ENCODE peak calls at places on chromosomes 16 and 17, in five cellular contexts. F, B, L, K and X are unnamed samples.

GRCh38 chr17:81973432-81973831 is 4.0 kb upstream of the ASPSCR1 start:
- DNase-seq in F (no peak), B (no peak), L (no peak), K (no peak), X (no peak)

GRCh38 chr17:31692632-31693031 is 166.4 kb downstream of the COPRS start:
- DNase-seq in F (no peak), B (no peak), L (no peak), K (no peak), X (no peak)

GRCh38 chr17:75512946-75513666 is 2.2 kb downstream of the CASKIN2 start:
- DNase-seq in F (no peak), B (no peak), L (no peak), K (no peak), X (no peak)

GRCh38 chr17:15444805-15445204 is 22.6 kb downstream of the CDRT4 start:
- DNase-seq in F (no peak), B (no peak), L (no peak), K (no peak), X (no peak)

GRCh38 chr17:47803201-47803600 is 18.4 kb downstream of the OSBPL7 start:
- DNase-seq in F (no peak), B (no peak), L (no peak), K (peak), X (no peak)

GRCh38 chr16:85304337-85304736 is 192.1 kb upstream of the CIBAR2 start:
- DNase-seq in F (no peak), B (no peak), L (no peak), K (no peak), X (no peak)

GRCh38 chr17:8696951-8697745 is 47.5 kb downstream of the CCDC42 start:
- DNase-seq in F (peak), B (peak), L (no peak), K (peak), X (no peak)

GRCh38 chr17:65918921-65919546 is 272.9 kb downstream of the CEP112 start:
- DNase-seq in F (no peak), B (no peak), L (peak), K (no peak), X (no peak)

GRCh38 chr17:31495049-31495885 is 103.8 kb downstream of the RAB11FIP4 start:
- DNase-seq in F (no peak), B (no peak), L (no peak), K (no peak), X (no peak)

GRCh38 chr17:57989011-57989345 is 924 bp upstream of the VEZF1 start:
- DNase-seq in F (no peak), B (no peak), L (peak), K (peak), X (no peak)

GRCh38 chr16:77946834-77947233 is 75.5 kb upstream of the CLEC3A start:
- DNase-seq in F (no peak), B (no peak), L (no peak), K (peak), X (no peak)

GRCh38 chr17:20174588-20175265 is 165.6 kb downstream of the SPECC1 start:
- DNase-seq in F (no peak), B (no peak), L (no peak), K (no peak), X (no peak)

GRCh38 chr17:75630071-75630917 is 2.9 kb upstream of the SMIM5 start:
- DNase-seq in F (no peak), B (no peak), L (no peak), K (no peak), X (no peak)

GRCh38 chr17:1731194-1731506 is 6.6 kb downstream of the WDR81 start:
- DNase-seq in F (no peak), B (no peak), L (no peak), K (no peak), X (no peak)

GRCh38 chr16:74698220-74698619 is 2.4 kb downstream of the MLKL start:
- DNase-seq in F (no peak), B (no peak), L (no peak), K (no peak), X (no peak)

GRCh38 chr16:68351991-68352431 is 41.2 kb downstream of the PRMT7 start:
- DNase-seq in F (no peak), B (no peak), L (no peak), K (peak), X (no peak)

GRCh38 chr17:9862191-9862590 is 36.5 kb downstream of the GLP2R start:
- DNase-seq in F (no peak), B (no peak), L (no peak), K (no peak), X (no peak)

GRCh38 chr17:3015890-3016289 is 47.5 kb downstream of the OR1D5 start:
- DNase-seq in F (no peak), B (no peak), L (no peak), K (no peak), X (no peak)

GRCh38 chr17:39018267-39019134 is 51.3 kb upstream of the FBXO47 start:
- DNase-seq in F (no peak), B (no peak), L (no peak), K (no peak), X (no peak)

DNA sequence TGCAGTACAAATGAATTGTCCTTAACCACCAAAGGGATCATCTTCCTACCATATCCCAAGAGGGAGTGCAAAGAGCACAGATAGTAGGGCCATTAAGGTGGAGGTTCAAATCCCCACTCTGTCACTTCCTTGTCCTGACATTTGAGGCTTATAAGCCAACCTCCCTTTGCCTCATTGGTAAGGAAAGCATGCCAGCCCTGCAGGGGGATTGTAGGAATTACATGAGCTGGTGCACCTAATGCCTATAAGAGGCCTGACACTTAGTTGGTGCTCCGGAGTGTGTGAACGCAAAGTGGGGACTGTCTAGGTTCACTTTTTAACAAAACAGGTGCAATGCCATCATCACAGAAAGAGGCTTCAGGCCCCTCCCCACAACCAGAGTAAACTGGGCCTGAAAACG is 374.4 kb downstream of the SNX29 start:
- DNase-seq in F (no peak), B (no peak), L (no peak), K (no peak), X (no peak)
- TF ChIP-seq CTCF in F (no peak), B (peak), L (no peak), K (no peak), X (no peak)

GRCh38 chr17:34318474-34318873 is 761 bp upstream of the CCL8 start:
- DNase-seq in F (no peak), B (no peak), L (no peak), K (peak), X (no peak)
- TF ChIP-seq CTCF in F (no peak), B (no peak), L (peak), K (peak), X (no peak)

GRCh38 chr16:23317751-23318150 is 15.6 kb downstream of the SCNN1B start:
- DNase-seq in F (no peak), B (no peak), L (no peak), K (no peak), X (no peak)
- TF ChIP-seq CTCF in F (no peak), B (no peak), L (no peak), K (no peak), X (no peak)

GRCh38 chr17:6748617-6749016 is 7.2 kb upstream of the XAF1 start:
- DNase-seq in F (no peak), B (no peak), L (no peak), K (no peak), X (no peak)

GRCh38 chr17:6753006-6753445 is 2.8 kb upstream of the XAF1 start:
- DNase-seq in F (peak), B (peak), L (no peak), K (no peak), X (no peak)

GRCh38 chr17:6752068-6752909 is 3.6 kb upstream of the XAF1 start:
- DNase-seq in F (peak), B (peak), L (no peak), K (no peak), X (no peak)

GRCh38 chr17:6753565-6753964 is 2.3 kb upstream of the XAF1 start:
- DNase-seq in F (no peak), B (no peak), L (no peak), K (no peak), X (no peak)

DNA sequence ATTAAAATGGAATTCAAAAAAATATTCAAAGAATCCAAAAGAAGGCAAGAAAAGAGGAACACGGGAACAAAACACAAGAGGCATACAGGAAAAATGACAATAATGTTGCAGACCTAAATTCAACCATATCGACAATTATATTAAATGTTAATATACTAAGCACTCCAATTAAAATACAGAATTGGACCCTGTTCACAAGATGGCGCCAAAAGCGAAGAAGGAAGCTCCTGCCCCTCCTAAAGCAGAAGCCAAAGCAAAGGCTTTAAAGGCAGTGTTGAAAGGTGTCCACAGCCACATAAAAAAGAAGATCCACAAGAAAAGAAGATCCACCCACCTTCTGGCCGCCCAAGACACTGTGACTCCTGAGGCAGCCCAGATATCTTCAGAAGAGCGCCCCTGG is 6.3 kb upstream of the XAF1 start:
- DNase-seq in F (no peak), B (no peak), L (no peak), K (no peak), X (no peak)
- TF ChIP-seq CTCF in F (no peak), B (no peak), L (peak), K (no peak), X (no peak)

DNA sequence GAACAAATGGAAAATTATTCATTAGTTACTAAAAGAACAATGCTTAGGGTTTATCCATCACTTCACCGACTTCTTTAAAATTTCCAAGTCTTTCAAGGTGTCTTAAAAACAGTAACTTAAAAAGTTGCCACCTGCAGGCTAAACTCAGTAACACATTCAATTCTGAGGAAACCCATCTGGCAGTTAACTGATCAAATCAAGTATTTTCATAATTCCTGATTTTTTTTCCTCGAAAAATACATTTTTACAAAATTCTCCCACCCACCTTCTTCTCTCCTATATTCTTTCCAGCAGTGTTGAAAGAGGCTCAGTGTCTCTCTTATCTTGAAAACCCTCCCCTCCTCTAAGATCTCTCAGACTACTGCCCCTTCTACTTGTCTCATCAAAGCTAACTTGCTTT is 29.9 kb downstream of the PARN start:
- DNase-seq in F (no peak), B (peak), L (peak), K (no peak), X (no peak)
- TF ChIP-seq CTCF in F (peak), B (peak), L (peak), K (peak), X (peak)

GRCh38 chr16:60582528-60582927 is 1453.7 kb downstream of the CDH8 start:
- DNase-seq in F (no peak), B (no peak), L (no peak), K (no peak), X (no peak)
- TF ChIP-seq CTCF in F (no peak), B (no peak), L (no peak), K (no peak), X (no peak)